ENCODE peak calls at places on chromosomes 5 and 9, in four cellular contexts. J, F, U and D are unnamed samples.

GRCh38 chr5:139700711-139701693 is 52.9 kb downstream of the CXXC5 start:
- DNase-seq in U (no peak), J (no peak), F (no peak), D (no peak)

GRCh38 chr9:128636556-128637530 is 19.8 kb downstream of the DYNC2I2 start:
- DNase-seq in F (no peak), U (no peak), J (no peak), D (no peak)

GRCh38 chr5:78771260-78772240 is 123.0 kb upstream of the LHFPL2 start:
- DNase-seq in J (no peak), U (no peak), F (no peak), D (peak)

GRCh38 chr5:159581502-159582249 is 251.4 kb upstream of the IL12B start:
- DNase-seq in F (peak), U (no peak), J (peak), D (peak)

GRCh38 chr5:39892708-39893107 is 467.9 kb upstream of the DAB2 start:
- DNase-seq in F (peak), U (no peak), J (no peak), D (peak)

GRCh38 chr5:135186662-135187522 is 152.9 kb upstream of the PITX1 start:
- DNase-seq in J (no peak), U (no peak), F (peak), D (no peak)

GRCh38 chr9:129021091-129021490 is 7.0 kb downstream of the SH3GLB2 start:
- DNase-seq in J (no peak), F (no peak), U (no peak), D (no peak)

GRCh38 chr9:82206490-82206889 is 217.9 kb downstream of the SPATA31D1 start:
- DNase-seq in F (no peak), J (no peak), U (no peak), D (no peak)

GRCh38 chr9:124784503-124784902 is 7.6 kb downstream of the OLFML2A start:
- DNase-seq in J (no peak), F (peak), U (peak), D (no peak)

GRCh38 chr5:131514316-131515275 is 120.4 kb downstream of the RAPGEF6 start:
- DNase-seq in U (no peak), J (no peak), F (peak), D (no peak)

GRCh38 chr5:73365301-73365853 is 83.2 kb downstream of the FOXD1 start:
- DNase-seq in F (peak), U (no peak), J (peak), D (no peak)

GRCh38 chr9:17723656-17724055 is 144.8 kb downstream of the SH3GL2 start:
- DNase-seq in J (no peak), F (peak), U (no peak), D (no peak)

GRCh38 chr5:39547548-39548154 is 122.9 kb upstream of the DAB2 start:
- DNase-seq in U (peak), F (peak), J (peak), D (peak)

GRCh38 chr9:125996671-125997509 is 249.7 kb downstream of the PBX3 start:
- DNase-seq in J (no peak), U (no peak), F (no peak), D (no peak)

GRCh38 chr9:34556231-34556525 is 33.3 kb downstream of the CNTFR start:
- DNase-seq in J (no peak), F (no peak), U (no peak), D (no peak)

GRCh38 chr9:69184266-69184665 is 10.2 kb downstream of the TJP2 start:
- DNase-seq in U (no peak), J (no peak), F (no peak), D (no peak)

GRCh38 chr5:181173420-181174342 is 26.3 kb downstream of the OR2V2 start:
- DNase-seq in U (no peak), J (peak), F (peak), D (peak)

GRCh38 chr5:112318346-112318745 is 100.7 kb downstream of the EPB41L4A start:
- DNase-seq in U (no peak), J (no peak), F (no peak), D (no peak)

GRCh38 chr5:41509399-41510175 is 814 bp downstream of the PLCXD3 start:
- DNase-seq in J (no peak), F (no peak), U (no peak), D (no peak)

GRCh38 chr9:93477397-93477796 is 24.0 kb upstream of the FAM120AOS start:
- DNase-seq in U (no peak), F (no peak), J (no peak), D (no peak)

GRCh38 chr5:111932628-111933027 is 175.6 kb upstream of the NREP start:
- DNase-seq in J (no peak), F (no peak), U (no peak), D (peak)

GRCh38 chr5:145919413-145919812 is 17.0 kb upstream of the SH3RF2 start:
- DNase-seq in U (no peak), F (no peak), J (no peak), D (no peak)